ENCODE peak calls at places on chromosomes 11 and 22, in eight cellular contexts. F is lower leg skin, G is heart left ventricle, T is fibroblast of mammary gland, W is IMR-90, V is breast epithelium, R is mucosa of descending colon, Z is body of pancreas. B is an unnamed sample.
A peak's percentile ranks its signal among the peaks of the same experiment; 100 is the strongest.

GRCh38 chr11:2689551-2690260 is 10.1 kb downstream of the KCNQ1OT1 start:
- DNase-seq in T (no peak), G (no peak), W (no peak), R (peak; percentile 30), V (peak; percentile 28), F (peak; percentile 81), Z (no peak), B (no peak)

GRCh38 chr11:57055780-57056179 is 67.1 kb downstream of the OR5AK2 start:
- DNase-seq in Z (no peak), F (no peak), R (no peak), W (no peak), V (no peak), G (no peak), T (no peak), B (no peak)

GRCh38 chr22:26852176-26852575 is 194.8 kb downstream of the MIAT start:
- DNase-seq in T (no peak), F (peak; percentile 15), G (no peak), W (no peak), R (no peak), V (no peak), Z (no peak), B (no peak)

GRCh38 chr11:91081440-91082088 is 858.7 kb upstream of the CHORDC1 start:
- DNase-seq in R (no peak), W (peak; percentile 31), F (no peak), T (peak; percentile 76), V (no peak), G (peak; percentile 57), Z (peak; percentile 24), B (no peak)

GRCh38 chr11:83725718-83726117 is 439.6 kb upstream of the CCDC90B start:
- DNase-seq in V (no peak), G (no peak), Z (no peak), W (no peak), F (no peak), R (no peak), T (peak; percentile 6), B (no peak)

GRCh38 chr11:82046778-82047177 is 686.9 kb downstream of the FAM181B start:
- DNase-seq in R (no peak), F (no peak), W (peak; percentile 3), G (no peak), T (peak; percentile 53), Z (no peak), V (no peak), B (no peak)

GRCh38 chr11:68643576-68643975 is 40.8 kb upstream of the GAL start:
- DNase-seq in Z (no peak), T (peak; percentile 9), F (peak; percentile 31), R (no peak), W (peak; percentile 21), V (no peak), G (no peak), B (no peak)

GRCh38 chr22:23156286-23156685 is 11.0 kb downstream of the RAB36 start:
- DNase-seq in V (no peak), T (no peak), R (no peak), Z (no peak), F (no peak), G (no peak), W (no peak), B (no peak)

GRCh38 chr11:17792161-17792560 is 57.6 kb downstream of the KCNC1 start:
- DNase-seq in V (no peak), Z (no peak), G (no peak), F (no peak), W (no peak), T (no peak), R (no peak), B (no peak)

GRCh38 chr11:27367881-27368280 is 4.9 kb upstream of the CCDC34 start:
- DNase-seq in T (no peak), W (no peak), F (no peak), G (no peak), V (no peak), R (no peak), Z (no peak), B (no peak)

GRCh38 chr11:14422052-14422813 is 63.2 kb upstream of the RRAS2 start:
- DNase-seq in W (peak; percentile 100), F (peak; percentile 93), Z (peak; percentile 77), V (peak; percentile 65), R (peak; percentile 83), T (peak; percentile 99), G (peak; percentile 92), B (peak; percentile 84)

GRCh38 chr11:62574363-62575057 is 819 bp upstream of the EEF1G start:
- DNase-seq in Z (peak; percentile 43), G (peak; percentile 59), V (no peak), T (no peak), F (peak; percentile 90), R (peak; percentile 76), W (peak; percentile 29), B (peak; percentile 37)

GRCh38 chr11:119684361-119685072 is 44.5 kb downstream of the NECTIN1 start:
- DNase-seq in T (peak; percentile 74), Z (peak; percentile 47), W (peak; percentile 75), F (no peak), R (no peak), G (peak; percentile 63), V (no peak), B (no peak)

GRCh38 chr11:30568933-30569332 is 17.2 kb downstream of the MPPED2 start:
- DNase-seq in W (no peak), Z (no peak), R (no peak), G (no peak), F (no peak), T (no peak), V (no peak), B (no peak)

GRCh38 chr11:46422588-46422987 is 31.0 kb upstream of the CHRM4 start:
- DNase-seq in T (no peak), W (peak; percentile 36), G (no peak), F (no peak), Z (no peak), R (no peak), V (no peak), B (no peak)

DNA sequence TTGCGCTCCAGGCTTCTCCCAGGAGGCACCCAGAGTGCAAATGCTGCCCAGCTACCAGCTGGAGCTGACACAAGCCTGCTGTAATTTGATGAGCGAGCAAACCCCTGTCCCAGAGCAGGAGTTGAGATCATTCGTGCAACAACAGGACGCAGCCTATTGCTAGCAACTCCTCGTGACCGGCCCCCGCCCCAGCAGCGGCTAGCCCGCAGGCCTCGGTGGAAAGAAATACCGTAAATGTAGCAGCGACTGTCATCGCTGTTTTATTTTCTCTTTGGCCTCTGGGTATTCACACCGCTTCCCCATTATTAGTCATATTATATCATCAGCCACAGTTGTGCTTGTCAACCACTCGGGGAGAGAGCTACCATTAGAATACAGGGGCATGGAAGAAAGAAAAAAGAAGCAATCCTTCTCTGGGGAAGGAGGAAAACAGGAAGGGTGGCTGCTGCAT is 59.2 kb upstream of the ATXN10 start:
- DNase-seq in W (peak; percentile 80), F (peak; percentile 93), V (no peak), G (peak; percentile 61), T (peak; percentile 93), R (no peak), Z (peak; percentile 51), B (peak; percentile 42)
- TF ChIP-seq CTCF in W (no peak), F (no peak), V (no peak), G (no peak), T (no peak), R (no peak), Z (no peak), B (no peak)

GRCh38 chr11:87879118-87879517 is 296.1 kb downstream of the RAB38 start:
- DNase-seq in T (peak; percentile 39), R (no peak), W (no peak), F (no peak), G (no peak), V (no peak), Z (no peak), B (no peak)

DNA sequence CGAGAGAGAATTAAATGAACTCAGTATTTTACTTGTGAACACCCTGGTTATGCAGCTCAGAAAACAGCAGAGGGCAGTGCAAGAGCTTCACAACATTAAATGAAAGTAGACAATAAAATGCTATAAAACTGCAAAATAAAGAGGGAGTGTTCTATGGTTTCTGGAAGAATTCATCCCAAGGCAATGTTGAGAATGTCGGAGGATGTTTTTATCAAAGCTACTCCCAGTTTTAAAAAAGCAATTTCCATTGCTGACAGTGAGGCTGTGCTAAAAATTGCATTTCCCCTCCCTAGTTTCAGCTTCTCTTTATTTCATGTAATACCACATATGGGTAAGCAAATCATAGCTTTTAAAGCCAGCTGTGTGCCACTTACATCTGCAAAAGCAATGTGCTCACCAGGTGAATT is 296.9 kb downstream of the RAB38 start:
- DNase-seq in F (no peak), Z (peak; percentile 5), R (no peak), G (no peak), W (peak; percentile 57), V (no peak), T (peak; percentile 68), B (no peak)
- TF ChIP-seq CTCF in F (no peak), Z (peak; percentile 24), R (no peak), G (peak; percentile 14), W (peak; percentile 58), V (no peak), T (peak; percentile 61), B (peak; percentile 35)

DNA sequence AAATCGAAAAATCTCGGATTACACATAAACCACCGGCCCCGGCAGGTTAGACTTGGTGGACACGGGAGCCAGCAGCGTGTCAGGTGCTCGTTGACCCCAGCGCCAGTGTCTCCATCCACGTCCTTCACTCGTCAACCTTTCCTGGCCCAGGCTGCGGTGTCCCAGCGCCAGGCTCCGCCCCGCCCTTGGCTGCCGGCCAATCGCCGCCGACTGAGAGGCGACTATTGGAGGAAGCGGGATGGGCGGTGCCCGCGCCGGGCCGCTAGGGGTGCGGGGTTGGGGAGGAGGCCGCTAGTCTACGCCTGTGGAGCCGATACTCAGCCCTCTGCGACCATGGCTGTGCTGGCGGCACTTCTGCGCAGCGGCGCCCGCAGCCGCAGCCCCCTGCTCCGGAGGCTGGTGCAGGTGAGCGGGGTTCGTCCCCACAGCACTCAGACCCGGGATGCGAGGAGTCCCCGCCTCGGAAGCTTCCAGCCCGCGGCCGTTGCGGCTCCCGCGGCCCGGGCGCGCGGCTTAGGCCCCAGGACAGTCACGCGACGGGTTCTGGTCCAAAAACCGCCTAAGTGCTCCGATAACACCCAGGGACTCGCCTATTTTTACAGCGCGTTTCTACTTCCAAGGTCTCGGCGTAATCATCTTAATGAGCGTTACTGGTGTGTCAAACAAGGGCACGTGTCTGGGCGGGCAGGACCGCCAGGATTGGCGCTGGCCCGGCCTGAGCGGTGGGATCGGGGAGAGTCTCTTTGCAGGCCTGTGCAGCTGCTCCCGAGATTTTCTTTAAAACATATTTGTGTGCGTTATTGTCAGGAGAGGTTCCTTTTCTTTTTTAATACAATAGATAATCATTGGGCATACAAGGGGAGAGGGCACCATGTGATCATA is at the start of gene ACAT1:
- DNase-seq in R (peak; percentile 99), F (peak; percentile 100), V (peak; percentile 98), G (peak; percentile 99), Z (peak; percentile 97), T (peak; percentile 86), W (peak; percentile 82), B (peak; percentile 97)
- TF ChIP-seq CTCF in R (peak; percentile 34), F (no peak), V (peak; percentile 52), G (peak; percentile 30), Z (peak; percentile 25), T (no peak), W (peak; percentile 18), B (peak; percentile 60)

DNA sequence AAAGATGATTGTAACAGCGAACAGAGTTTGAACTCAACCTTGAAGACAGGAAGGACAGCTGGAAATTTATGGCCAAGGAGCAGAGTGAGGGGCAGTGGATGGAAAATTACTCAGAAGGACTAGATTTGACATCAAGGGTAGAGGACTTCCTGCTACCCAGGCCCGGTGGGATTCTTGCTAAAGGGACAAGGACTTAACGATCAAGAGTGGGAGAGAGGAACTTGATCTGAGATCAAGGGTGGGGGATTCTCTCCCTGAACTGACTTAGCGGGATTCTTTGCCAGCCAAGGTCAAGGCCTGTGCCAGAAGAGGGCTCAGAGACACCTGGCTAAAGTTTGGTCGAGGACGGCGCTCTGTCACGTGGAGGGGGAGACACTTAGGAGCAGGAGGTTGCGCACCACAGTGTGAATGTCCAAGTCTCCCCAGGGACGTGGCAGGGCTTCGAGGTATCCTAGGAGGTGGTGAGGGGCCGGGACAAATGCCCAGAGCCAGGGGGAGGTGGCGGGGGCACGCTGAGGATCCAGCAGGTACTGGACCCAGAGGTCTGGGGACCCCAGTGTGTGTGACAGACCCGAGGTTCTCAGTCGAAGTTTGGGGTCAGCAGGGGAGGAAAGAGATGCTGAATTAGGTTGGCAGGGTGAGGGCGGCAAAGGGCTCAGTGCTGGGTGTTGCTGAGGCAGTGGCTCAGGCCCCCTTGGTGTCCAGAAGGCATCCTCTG is 46.1 kb upstream of the SHISAL1 start:
- DNase-seq in W (no peak), T (no peak), V (no peak), Z (no peak), R (peak; percentile 43), F (peak; percentile 68), G (peak; percentile 27), B (no peak)
- TF ChIP-seq CTCF in W (no peak), T (no peak), V (no peak), Z (no peak), R (no peak), F (no peak), G (no peak), B (no peak)

B was measured in mesothelial cell of epicardium.